ENCODE peak calls at places on chromosomes 1 and 21, in nine cellular contexts. One of them, this sample, is unnamed.

GRCh38 chr1:33433509-33434362 is 2.8 kb upstream of the PHC2 start:
- DNase-seq in activated naive CD4-positive, alpha-beta T cell: no peak
- DNase-seq in choroid plexus epithelial cell: peak
- DNase-seq in NCI-H1436: no peak
- DNase-seq in CD4-positive, alpha-beta memory T cell: no peak
- DNase-seq in T1000: peak
- DNase-seq in right cardiac atrium: no peak
- DNase-seq in ureter: peak
- DNase-seq in ELR: peak
- DNase-seq in this sample: no peak

GRCh38 chr1:8463144-8463927 is 145.4 kb downstream of the SLC45A1 start:
- DNase-seq in activated naive CD4-positive, alpha-beta T cell: no peak
- DNase-seq in T1000: no peak
- DNase-seq in ureter: no peak
- DNase-seq in CD4-positive, alpha-beta memory T cell: peak
- DNase-seq in ELR: peak
- DNase-seq in choroid plexus epithelial cell: peak
- DNase-seq in right cardiac atrium: peak
- DNase-seq in NCI-H1436: no peak
- DNase-seq in this sample: peak

GRCh38 chr1:215566556-215567490 is at the start of gene KCTD3:
- DNase-seq in right cardiac atrium: peak
- DNase-seq in T1000: peak
- DNase-seq in activated naive CD4-positive, alpha-beta T cell: peak
- DNase-seq in CD4-positive, alpha-beta memory T cell: peak
- DNase-seq in ureter: peak
- DNase-seq in choroid plexus epithelial cell: peak
- DNase-seq in NCI-H1436: peak
- DNase-seq in ELR: peak
- DNase-seq in this sample: peak

GRCh38 chr1:215665212-215665611 is 98.1 kb downstream of the KCTD3 start:
- DNase-seq in CD4-positive, alpha-beta memory T cell: no peak
- DNase-seq in ureter: no peak
- DNase-seq in ELR: peak
- DNase-seq in choroid plexus epithelial cell: peak
- DNase-seq in NCI-H1436: no peak
- DNase-seq in activated naive CD4-positive, alpha-beta T cell: no peak
- DNase-seq in right cardiac atrium: no peak
- DNase-seq in T1000: no peak
- DNase-seq in this sample: no peak

GRCh38 chr1:163120372-163120771 is 51.2 kb downstream of the RGS4 start:
- DNase-seq in T1000: no peak
- DNase-seq in NCI-H1436: no peak
- DNase-seq in right cardiac atrium: no peak
- DNase-seq in CD4-positive, alpha-beta memory T cell: no peak
- DNase-seq in ureter: no peak
- DNase-seq in ELR: no peak
- DNase-seq in activated naive CD4-positive, alpha-beta T cell: no peak
- DNase-seq in choroid plexus epithelial cell: no peak
- DNase-seq in this sample: no peak

GRCh38 chr1:75548721-75549480 is 62.0 kb downstream of the SLC44A5 start:
- DNase-seq in choroid plexus epithelial cell: peak
- DNase-seq in T1000: no peak
- DNase-seq in right cardiac atrium: no peak
- DNase-seq in NCI-H1436: no peak
- DNase-seq in ureter: no peak
- DNase-seq in activated naive CD4-positive, alpha-beta T cell: no peak
- DNase-seq in CD4-positive, alpha-beta memory T cell: no peak
- DNase-seq in ELR: no peak
- DNase-seq in this sample: no peak

GRCh38 chr1:86992790-86993189 is 78.4 kb downstream of the HS2ST1 start:
- DNase-seq in ELR: no peak
- DNase-seq in ureter: no peak
- DNase-seq in activated naive CD4-positive, alpha-beta T cell: no peak
- DNase-seq in right cardiac atrium: no peak
- DNase-seq in choroid plexus epithelial cell: peak
- DNase-seq in T1000: no peak
- DNase-seq in NCI-H1436: no peak
- DNase-seq in CD4-positive, alpha-beta memory T cell: no peak
- DNase-seq in this sample: no peak

GRCh38 chr21:34077888-34078287 is 4.5 kb downstream of the MRPS6 start:
- DNase-seq in NCI-H1436: no peak
- DNase-seq in T1000: no peak
- DNase-seq in right cardiac atrium: no peak
- DNase-seq in choroid plexus epithelial cell: no peak
- DNase-seq in ureter: no peak
- DNase-seq in activated naive CD4-positive, alpha-beta T cell: no peak
- DNase-seq in ELR: no peak
- DNase-seq in CD4-positive, alpha-beta memory T cell: no peak
- DNase-seq in this sample: peak

GRCh38 chr1:156096640-156097391 is 14.6 kb upstream of the MEX3A start:
- DNase-seq in T1000: peak
- DNase-seq in ELR: peak
- DNase-seq in ureter: peak
- DNase-seq in right cardiac atrium: peak
- DNase-seq in activated naive CD4-positive, alpha-beta T cell: peak
- DNase-seq in NCI-H1436: peak
- DNase-seq in choroid plexus epithelial cell: peak
- DNase-seq in CD4-positive, alpha-beta memory T cell: peak
- DNase-seq in this sample: peak

GRCh38 chr1:39574646-39575045 is 1.9 kb downstream of the PABPC4 start:
- DNase-seq in choroid plexus epithelial cell: peak
- DNase-seq in ELR: peak
- DNase-seq in T1000: no peak
- DNase-seq in CD4-positive, alpha-beta memory T cell: no peak
- DNase-seq in activated naive CD4-positive, alpha-beta T cell: no peak
- DNase-seq in right cardiac atrium: no peak
- DNase-seq in ureter: no peak
- DNase-seq in NCI-H1436: no peak
- DNase-seq in this sample: no peak

GRCh38 chr21:17527240-17527639 is 14.4 kb downstream of the CXADR start:
- DNase-seq in CD4-positive, alpha-beta memory T cell: no peak
- DNase-seq in ELR: peak
- DNase-seq in choroid plexus epithelial cell: peak
- DNase-seq in right cardiac atrium: no peak
- DNase-seq in NCI-H1436: no peak
- DNase-seq in ureter: no peak
- DNase-seq in activated naive CD4-positive, alpha-beta T cell: no peak
- DNase-seq in T1000: no peak
- DNase-seq in this sample: no peak

GRCh38 chr1:234289538-234290305 is 83.5 kb upstream of the COA6 start:
- DNase-seq in choroid plexus epithelial cell: no peak
- DNase-seq in T1000: no peak
- DNase-seq in NCI-H1436: no peak
- DNase-seq in ureter: no peak
- DNase-seq in right cardiac atrium: no peak
- DNase-seq in ELR: no peak
- DNase-seq in CD4-positive, alpha-beta memory T cell: no peak
- DNase-seq in activated naive CD4-positive, alpha-beta T cell: no peak
- DNase-seq in this sample: no peak